ENCODE peak calls at places on chromosome 13, in eight cellular contexts. C, N, B, X, A, W, F and S are unnamed samples.

GRCh38 chr13:71613347-71613746 is 253.7 kb downstream of the DACH1 start:
- DNase-seq in C (no peak), N (no peak), B (no peak), X (no peak), A (no peak), W (no peak), F (no peak), S (no peak)

GRCh38 chr13:43261018-43261417 is 237.6 kb downstream of the DNAJC15 start:
- DNase-seq in C (peak; percentile 62), N (peak; percentile 48), B (no peak), X (peak; percentile 55), A (peak; percentile 77), W (peak; percentile 86), F (no peak), S (no peak)

GRCh38 chr13:99980201-99981114 is 1.1 kb upstream of the ZIC2 start:
- DNase-seq in C (peak; percentile 81), N (no peak), B (peak; percentile 78), X (peak; percentile 64), A (peak; percentile 29), W (peak; percentile 82), F (peak; percentile 70), S (peak; percentile 76)

GRCh38 chr13:29805994-29806748 is 44.2 kb downstream of the UBL3 start:
- DNase-seq in C (no peak), N (no peak), B (no peak), X (no peak), A (no peak), W (no peak), F (no peak), S (no peak)

GRCh38 chr13:49690133-49690989 is 925 bp downstream of the EBPL start:
- DNase-seq in C (peak; percentile 69), N (peak; percentile 55), B (no peak), X (peak; percentile 75), A (peak; percentile 86), W (peak; percentile 75), F (peak; percentile 65), S (no peak)

GRCh38 chr13:111337741-111338140 is 17.3 kb downstream of the TEX29 start:
- DNase-seq in C (no peak), N (no peak), B (no peak), X (no peak), A (no peak), W (peak; percentile 31), F (no peak), S (no peak)

GRCh38 chr13:105343134-105343806 is 1192.2 kb downstream of the EFNB2 start:
- DNase-seq in C (no peak), N (no peak), B (no peak), X (peak; percentile 21), A (peak; percentile 22), W (peak; percentile 16), F (no peak), S (no peak)

GRCh38 chr13:91115776-91116175 is 231.7 kb upstream of the MIR17HG start:
- DNase-seq in C (no peak), N (no peak), B (no peak), X (no peak), A (no peak), W (no peak), F (no peak), S (no peak)

GRCh38 chr13:36313047-36313969 is 15.7 kb upstream of the CCDC169 start:
- DNase-seq in C (peak; percentile 63), N (no peak), B (no peak), X (no peak), A (no peak), W (no peak), F (no peak), S (no peak)

GRCh38 chr13:49082653-49083536 is 107.2 kb downstream of the FNDC3A start:
- DNase-seq in C (peak; percentile 98), N (peak; percentile 84), B (no peak), X (peak; percentile 89), A (peak; percentile 47), W (peak; percentile 90), F (no peak), S (no peak)

GRCh38 chr13:75724742-75725504 is 88.8 kb downstream of the LMO7 start:
- DNase-seq in C (peak; percentile 50), N (no peak), B (no peak), X (no peak), A (no peak), W (no peak), F (no peak), S (no peak)

GRCh38 chr13:66492479-66492878 is 737.7 kb downstream of the PCDH9 start:
- DNase-seq in C (peak; percentile 55), N (no peak), B (no peak), X (no peak), A (no peak), W (no peak), F (no peak), S (peak; percentile 5)
- TF ChIP-seq CTCF in C (peak; percentile 61), N (no peak), B (no peak), X (no peak), A (no peak), W (no peak), F (no peak), S (peak; percentile 48)

DNA sequence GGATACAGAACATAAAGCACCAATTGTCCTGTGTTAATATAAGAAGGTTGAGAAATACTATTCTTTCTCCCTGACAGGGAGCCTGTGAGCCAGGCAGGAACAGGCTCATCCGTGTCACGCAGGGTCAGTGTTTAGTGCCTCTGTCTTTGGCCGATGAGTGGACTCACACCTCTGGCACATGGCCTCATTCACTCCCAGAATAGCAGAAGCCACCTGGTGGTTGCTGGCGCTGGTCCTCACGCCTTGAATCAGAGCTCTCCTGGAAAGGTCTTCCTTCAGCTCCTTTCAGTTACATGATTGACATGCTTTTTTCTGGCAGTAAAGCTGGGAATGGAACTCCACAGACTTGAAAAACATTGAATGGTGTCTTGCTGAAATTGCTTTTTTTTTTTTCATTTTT is 28.1 kb upstream of the SIAH3 start:
- DNase-seq in C (peak; percentile 46), N (no peak), B (no peak), X (no peak), A (no peak), W (no peak), F (no peak), S (peak; percentile 26)
- TF ChIP-seq CTCF in C (peak; percentile 56), N (no peak), B (peak; percentile 39), X (peak; percentile 13), A (no peak), W (no peak), F (no peak), S (peak; percentile 23)

GRCh38 chr13:101453784-101454201 is 1.3 kb downstream of the ITGBL1 start:
- DNase-seq in C (peak; percentile 74), N (no peak), B (peak; percentile 49), X (no peak), A (no peak), W (peak; percentile 62), F (peak; percentile 47), S (peak; percentile 18)
- TF ChIP-seq CTCF in C (peak; percentile 1), N (no peak), B (peak; percentile 18), X (no peak), A (peak; percentile 15), W (no peak), F (no peak), S (no peak)

GRCh38 chr13:53822136-53822535 is 793.5 kb downstream of the OLFM4 start:
- DNase-seq in C (no peak), N (no peak), B (no peak), X (no peak), A (no peak), W (no peak), F (no peak), S (no peak)
- TF ChIP-seq CTCF in C (no peak), N (no peak), B (no peak), X (no peak), A (no peak), W (no peak), F (no peak), S (no peak)